ENCODE peak calls at places on chromosomes 12 and 14, in four cellular contexts. One of them, this sample, is unnamed.

GRCh38 chr12:87670448-87670847 is 358.8 kb downstream of the C12orf50 start:
- DNase-seq in GM12878: no peak
- DNase-seq in K562: peak; percentile 2
- DNase-seq in IMR-90: no peak
- DNase-seq in this sample: no peak

GRCh38 chr12:89833337-89834252 is 125.0 kb upstream of the ATP2B1 start:
- DNase-seq in IMR-90: peak; percentile 11
- DNase-seq in K562: no peak
- DNase-seq in GM12878: no peak
- DNase-seq in this sample: no peak

GRCh38 chr14:103186241-103186835 is 63.1 kb downstream of the TNFAIP2 start:
- DNase-seq in IMR-90: no peak
- DNase-seq in K562: no peak
- DNase-seq in GM12878: no peak
- DNase-seq in this sample: no peak

GRCh38 chr14:54737132-54737711 is 165.4 kb downstream of the GCH1 start:
- DNase-seq in K562: peak; percentile 31
- DNase-seq in IMR-90: peak; percentile 82
- DNase-seq in GM12878: no peak
- DNase-seq in this sample: no peak

GRCh38 chr14:90536511-90537191 is 139.8 kb downstream of the CALM1 start:
- DNase-seq in IMR-90: no peak
- DNase-seq in K562: no peak
- DNase-seq in GM12878: no peak
- DNase-seq in this sample: no peak

GRCh38 chr12:1332327-1332726 is 262.1 kb downstream of the FBXL14 start:
- DNase-seq in IMR-90: peak; percentile 12
- DNase-seq in GM12878: no peak
- DNase-seq in K562: no peak
- DNase-seq in this sample: no peak

GRCh38 chr12:28089363-28089762 is 100.9 kb upstream of the CCDC91 start:
- DNase-seq in GM12878: no peak
- DNase-seq in IMR-90: peak; percentile 37
- DNase-seq in K562: peak; percentile 20
- DNase-seq in this sample: no peak

GRCh38 chr12:107567871-107568619 is 117.6 kb upstream of the PWP1 start:
- DNase-seq in GM12878: no peak
- DNase-seq in IMR-90: no peak
- DNase-seq in K562: no peak
- DNase-seq in this sample: no peak

GRCh38 chr14:77458249-77458950 is 507 bp downstream of the AHSA1 start:
- DNase-seq in GM12878: no peak
- DNase-seq in K562: peak; percentile 66
- DNase-seq in IMR-90: peak; percentile 18
- DNase-seq in this sample: peak; percentile 24

GRCh38 chr12:55697686-55698085 is 10.0 kb downstream of the ITGA7 start:
- DNase-seq in K562: no peak
- DNase-seq in GM12878: no peak
- DNase-seq in IMR-90: no peak
- DNase-seq in this sample: no peak

GRCh38 chr14:71071042-71071441 is 163.8 kb downstream of the PCNX1 start:
- DNase-seq in GM12878: no peak
- DNase-seq in IMR-90: no peak
- DNase-seq in K562: no peak
- DNase-seq in this sample: no peak

GRCh38 chr14:101966742-101967141 is 2.4 kb downstream of the DYNC1H1 start:
- DNase-seq in GM12878: no peak
- DNase-seq in K562: no peak
- DNase-seq in IMR-90: no peak
- DNase-seq in this sample: no peak

GRCh38 chr14:32087173-32087861 is 10.2 kb downstream of the ARHGAP5 start:
- DNase-seq in GM12878: no peak
- DNase-seq in K562: peak; percentile 3
- DNase-seq in IMR-90: peak; percentile 43
- DNase-seq in this sample: peak; percentile 35

GRCh38 chr14:90062852-90063539 is 1.2 kb downstream of the KCNK13 start:
- DNase-seq in GM12878: no peak
- DNase-seq in K562: no peak
- DNase-seq in IMR-90: no peak
- DNase-seq in this sample: no peak

GRCh38 chr12:92149563-92149962 is 3.9 kb upstream of the BTG1 start:
- DNase-seq in GM12878: no peak
- DNase-seq in K562: no peak
- DNase-seq in IMR-90: no peak
- DNase-seq in this sample: no peak

GRCh38 chr14:63496837-63497400 is 46.3 kb downstream of the PPP2R5E start:
- DNase-seq in K562: no peak
- DNase-seq in IMR-90: no peak
- DNase-seq in GM12878: no peak
- DNase-seq in this sample: no peak

GRCh38 chr14:90645842-90646443 is 170.3 kb downstream of the TTC7B start:
- DNase-seq in K562: no peak
- DNase-seq in IMR-90: peak; percentile 60
- DNase-seq in GM12878: no peak
- DNase-seq in this sample: peak; percentile 9

GRCh38 chr12:7959278-7960063 is 23.5 kb upstream of the SLC2A3 start:
- DNase-seq in GM12878: peak; percentile 70
- DNase-seq in K562: peak; percentile 24
- DNase-seq in IMR-90: no peak
- DNase-seq in this sample: no peak

GRCh38 chr12:94504386-94504785 is 44.7 kb upstream of the CEP83 start:
- DNase-seq in IMR-90: no peak
- DNase-seq in GM12878: no peak
- DNase-seq in K562: no peak
- DNase-seq in this sample: no peak

GRCh38 chr12:106599302-106599701 is 16.5 kb downstream of the RFX4 start:
- DNase-seq in IMR-90: no peak
- DNase-seq in K562: no peak
- DNase-seq in GM12878: no peak
- DNase-seq in this sample: no peak

GRCh38 chr12:11767029-11767724 is 117.7 kb downstream of the ETV6 start:
- DNase-seq in IMR-90: no peak
- DNase-seq in GM12878: no peak
- DNase-seq in K562: no peak
- DNase-seq in this sample: no peak

GRCh38 chr14:93033039-93033982 is 82.4 kb downstream of the ITPK1 start:
- DNase-seq in K562: no peak
- DNase-seq in IMR-90: no peak
- DNase-seq in GM12878: no peak
- DNase-seq in this sample: no peak

GRCh38 chr12:91744613-91745012 is 401.0 kb downstream of the BTG1 start:
- DNase-seq in GM12878: no peak
- DNase-seq in IMR-90: no peak
- DNase-seq in K562: no peak
- DNase-seq in this sample: no peak

GRCh38 chr14:33943484-33943883 is 7.4 kb downstream of the EGLN3 start:
- DNase-seq in GM12878: no peak
- DNase-seq in K562: no peak
- DNase-seq in IMR-90: no peak
- DNase-seq in this sample: no peak

GRCh38 chr12:31008241-31008711 is 65.4 kb upstream of the DDX11 start:
- DNase-seq in GM12878: no peak
- DNase-seq in IMR-90: no peak
- DNase-seq in K562: no peak
- DNase-seq in this sample: no peak

GRCh38 chr12:50934371-50934851 is 17.9 kb upstream of the HIGD1C start:
- DNase-seq in IMR-90: no peak
- DNase-seq in GM12878: no peak
- DNase-seq in K562: no peak
- DNase-seq in this sample: no peak

GRCh38 chr12:19179986-19180385 is 50.5 kb downstream of the PLEKHA5 start:
- DNase-seq in IMR-90: no peak
- DNase-seq in K562: no peak
- DNase-seq in GM12878: no peak
- DNase-seq in this sample: no peak

GRCh38 chr12:53989227-53990113 is 4.5 kb downstream of the HOXC10 start:
- DNase-seq in GM12878: peak; percentile 34
- DNase-seq in K562: peak; percentile 50
- DNase-seq in IMR-90: peak; percentile 45
- DNase-seq in this sample: peak; percentile 69

GRCh38 chr14:51092965-51093364 is 1.9 kb downstream of the TRIM9 start:
- DNase-seq in GM12878: no peak
- DNase-seq in K562: no peak
- DNase-seq in IMR-90: no peak
- DNase-seq in this sample: no peak

GRCh38 chr14:101761881-101762529 is 496 bp downstream of the PPP2R5C start:
- DNase-seq in GM12878: no peak
- DNase-seq in K562: peak; percentile 23
- DNase-seq in IMR-90: no peak
- DNase-seq in this sample: peak; percentile 57

GRCh38 chr14:92615451-92615850 is 101.9 kb downstream of the RIN3 start:
- DNase-seq in GM12878: peak; percentile 66
- DNase-seq in IMR-90: no peak
- DNase-seq in K562: no peak
- DNase-seq in this sample: no peak

GRCh38 chr14:89926709-89927108 is 27.8 kb downstream of the EFCAB11 start:
- DNase-seq in K562: no peak
- DNase-seq in GM12878: no peak
- DNase-seq in IMR-90: peak; percentile 47
- DNase-seq in this sample: no peak

GRCh38 chr14:26448181-26448855 is 149.5 kb downstream of the NOVA1 start:
- DNase-seq in IMR-90: no peak
- DNase-seq in GM12878: no peak
- DNase-seq in K562: no peak
- DNase-seq in this sample: no peak

GRCh38 chr12:111699962-111700361 is 14.1 kb downstream of the ACAD10 start:
- DNase-seq in GM12878: no peak
- DNase-seq in K562: no peak
- DNase-seq in IMR-90: no peak
- DNase-seq in this sample: no peak
- TF ChIP-seq ELK1 in GM12878: no peak
- TF ChIP-seq ELK1 in K562: no peak
- TF ChIP-seq ELK1 in IMR-90: no peak
- TF ChIP-seq ELK1 in this sample: no peak

DNA sequence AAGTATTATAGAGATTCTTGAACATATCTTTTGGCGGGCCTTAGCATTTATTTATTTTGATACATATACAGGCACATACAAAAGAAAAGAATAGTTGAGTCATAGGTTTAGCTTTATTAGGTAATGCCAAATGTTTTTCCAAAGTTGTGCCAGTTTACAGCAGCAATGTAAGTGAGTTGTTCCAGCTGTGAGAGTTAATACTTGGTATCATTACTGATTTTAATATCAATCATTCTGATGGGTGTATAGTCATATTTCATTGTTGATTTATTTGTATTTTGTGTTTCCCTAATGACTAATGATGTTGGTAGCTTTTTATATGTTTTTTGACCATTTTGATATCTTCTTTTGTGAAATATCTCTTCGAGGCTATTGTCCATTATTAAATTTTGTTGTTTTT is 122.4 kb downstream of the MIPOL1 start:
- DNase-seq in K562: no peak
- DNase-seq in IMR-90: no peak
- DNase-seq in GM12878: no peak
- DNase-seq in this sample: no peak
- TF ChIP-seq ELK1 in K562: no peak
- TF ChIP-seq ELK1 in IMR-90: no peak
- TF ChIP-seq ELK1 in GM12878: no peak
- TF ChIP-seq ELK1 in this sample: no peak

GRCh38 chr12:24752763-24753462 is 196.0 kb downstream of the BCAT1 start:
- DNase-seq in IMR-90: no peak
- DNase-seq in K562: no peak
- DNase-seq in GM12878: no peak
- DNase-seq in this sample: no peak
- TF ChIP-seq ELK1 in IMR-90: no peak
- TF ChIP-seq ELK1 in K562: no peak
- TF ChIP-seq ELK1 in GM12878: no peak
- TF ChIP-seq ELK1 in this sample: no peak

DNA sequence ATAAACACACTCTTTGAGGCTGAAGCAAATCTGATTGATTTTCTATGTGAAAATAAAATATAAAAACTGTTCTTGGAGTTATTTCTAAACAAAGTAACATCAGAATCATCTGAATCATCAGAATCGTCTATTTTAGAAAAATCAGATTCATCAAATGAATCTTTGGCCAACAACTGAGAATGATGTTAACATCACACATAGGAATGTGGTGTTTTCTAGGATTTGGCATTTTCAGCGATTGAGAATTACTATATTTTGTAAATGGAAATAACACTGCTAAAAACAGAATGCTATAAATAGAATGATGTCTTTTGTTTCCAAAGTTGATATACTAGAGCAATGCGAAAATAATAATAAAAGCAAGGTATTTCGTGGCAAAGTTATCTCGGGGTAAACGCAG is 73.9 kb upstream of the EVL start:
- DNase-seq in IMR-90: peak; percentile 12
- DNase-seq in K562: no peak
- DNase-seq in GM12878: no peak
- DNase-seq in this sample: no peak
- TF ChIP-seq ELK1 in IMR-90: no peak
- TF ChIP-seq ELK1 in K562: no peak
- TF ChIP-seq ELK1 in GM12878: no peak
- TF ChIP-seq ELK1 in this sample: no peak

GRCh38 chr12:48998497-48999353 is 450 bp downstream of the DDN start:
- DNase-seq in K562: no peak
- DNase-seq in GM12878: no peak
- DNase-seq in IMR-90: peak; percentile 30
- DNase-seq in this sample: peak; percentile 60

GRCh38 chr12:49000346-49000745 is 1.2 kb upstream of the DDN start:
- DNase-seq in K562: no peak
- DNase-seq in GM12878: no peak
- DNase-seq in IMR-90: no peak
- DNase-seq in this sample: no peak

GRCh38 chr12:48999371-49000131 is at the start of gene DDN:
- DNase-seq in GM12878: no peak
- DNase-seq in K562: peak; percentile 70
- DNase-seq in IMR-90: peak; percentile 52
- DNase-seq in this sample: peak; percentile 63

GRCh38 chr12:48996794-48997718 is 2.1 kb downstream of the DDN start:
- DNase-seq in K562: peak; percentile 85
- DNase-seq in IMR-90: peak; percentile 67
- DNase-seq in GM12878: no peak
- DNase-seq in this sample: peak; percentile 94

GRCh38 chr12:48997719-48998496 is 1.3 kb downstream of the DDN start:
- DNase-seq in IMR-90: no peak
- DNase-seq in K562: peak; percentile 79
- DNase-seq in GM12878: no peak
- DNase-seq in this sample: peak; percentile 87
- TF ChIP-seq ELK1 in IMR-90: no peak
- TF ChIP-seq ELK1 in K562: no peak
- TF ChIP-seq ELK1 in GM12878: no peak
- TF ChIP-seq ELK1 in this sample: no peak

GRCh38 chr12:114812384-114812783 is 128.4 kb upstream of the TBX3 start:
- DNase-seq in GM12878: no peak
- DNase-seq in K562: no peak
- DNase-seq in IMR-90: no peak
- DNase-seq in this sample: no peak
- TF ChIP-seq ELK1 in GM12878: no peak
- TF ChIP-seq ELK1 in K562: no peak
- TF ChIP-seq ELK1 in IMR-90: no peak
- TF ChIP-seq ELK1 in this sample: no peak